ENCODE peak calls at places on chromosomes 12 and 14, in six cellular contexts. K is ascending aorta, S is heart left ventricle, A is cardiac muscle cell, E is mammary epithelial cell, M is fibroblast of lung. H is an unnamed sample.

GRCh38 chr14:55359307-55359706 is 52.3 kb downstream of the ATG14 start:
- DNase-seq in M (no peak), K (no peak), S (no peak), A (no peak), E (no peak), H (no peak)

GRCh38 chr12:6962285-6963015 is 8.0 kb downstream of the PHB2 start:
- DNase-seq in K (no peak), E (no peak), S (no peak), M (no peak), A (peak), H (no peak)

GRCh38 chr12:108823804-108824203 is 33.6 kb downstream of the SSH1 start:
- DNase-seq in M (no peak), S (no peak), E (no peak), K (no peak), A (no peak), H (no peak)

GRCh38 chr14:71143391-71144290 is 236.4 kb downstream of the PCNX1 start:
- DNase-seq in M (peak), S (no peak), E (peak), A (no peak), K (no peak), H (peak)

GRCh38 chr14:52391866-52392600 is 77.9 kb downstream of the PTGER2 start:
- DNase-seq in A (no peak), S (no peak), E (peak), M (peak), K (no peak), H (peak)

GRCh38 chr14:101252443-101253214 is 308.7 kb upstream of the DIO3 start:
- DNase-seq in E (no peak), K (no peak), A (no peak), M (no peak), S (no peak), H (no peak)

GRCh38 chr14:67566908-67567307 is 33.2 kb downstream of the PIGH start:
- DNase-seq in K (no peak), A (no peak), M (no peak), S (no peak), E (no peak), H (no peak)

GRCh38 chr14:100076630-100077029 is 11.4 kb downstream of the EVL start:
- DNase-seq in S (peak), K (no peak), M (peak), A (no peak), E (peak), H (peak)

GRCh38 chr14:58794993-58795762 is 157.4 kb downstream of the DACT1 start:
- DNase-seq in K (no peak), S (no peak), A (no peak), M (no peak), E (no peak), H (no peak)

GRCh38 chr12:19759229-19759628 is 319.9 kb downstream of the AEBP2 start:
- DNase-seq in S (no peak), A (no peak), E (peak), M (peak), K (no peak), H (peak)

GRCh38 chr14:72699852-72700257 is 194.0 kb downstream of the DPF3 start:
- DNase-seq in S (no peak), K (peak), A (no peak), E (peak), M (peak), H (no peak)

DNA sequence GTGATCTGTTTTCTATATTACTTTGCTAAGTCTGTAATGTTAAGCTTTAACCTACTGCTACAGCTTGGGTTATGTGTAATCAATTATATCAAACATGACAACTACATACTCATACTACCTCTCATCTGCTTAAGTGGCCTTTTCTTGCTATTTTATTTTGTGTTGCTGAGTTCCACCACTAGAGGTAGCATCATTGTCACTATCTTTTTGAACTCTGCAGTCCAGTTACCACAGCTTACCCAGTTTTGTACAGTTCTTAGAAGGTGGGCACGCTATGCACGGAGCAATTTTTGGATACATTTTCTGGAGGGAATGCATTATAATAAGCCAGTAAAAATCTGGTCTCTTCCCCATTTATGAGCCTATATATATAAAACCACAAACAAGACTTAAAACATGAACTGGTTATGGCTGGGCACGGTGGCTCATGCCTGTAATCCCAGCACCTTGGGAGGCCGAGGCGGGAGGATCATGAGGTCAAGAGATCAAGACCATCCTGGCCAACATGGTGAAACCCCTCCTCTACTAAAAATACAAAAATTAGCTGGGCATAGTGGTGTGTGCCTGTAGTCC is 48.5 kb downstream of the SAV1 start:
- DNase-seq in M (peak), E (peak), A (peak), K (no peak), S (no peak), H (peak)
- TF ChIP-seq CTCF in M (peak), E (peak), A (peak), K (peak), S (peak), H (peak)

GRCh38 chr12:11907625-11908024 is 163.1 kb upstream of the BCL2L14 start:
- DNase-seq in A (no peak), K (no peak), S (no peak), E (no peak), M (no peak), H (no peak)
- H3K27ac ChIP-seq in A (no peak), K (no peak), S (no peak), E (no peak), M (no peak), H (no peak)

DNA sequence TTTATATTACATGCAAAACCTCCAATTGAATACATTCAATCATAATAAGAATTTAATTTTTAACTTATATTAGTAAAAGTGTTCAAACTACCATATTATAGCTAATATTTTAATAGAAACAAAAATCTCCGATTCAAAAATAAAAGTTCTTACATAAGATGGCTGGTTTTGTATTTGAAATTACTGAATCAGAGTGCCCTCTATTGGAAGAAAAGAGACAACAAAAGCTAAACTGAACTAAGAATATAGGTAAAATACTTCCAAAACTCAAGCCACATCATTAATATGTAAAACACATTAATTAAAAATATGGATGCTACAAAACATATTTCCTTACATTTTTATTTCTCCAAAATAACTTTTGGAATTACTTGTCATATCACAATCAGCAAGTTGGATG is 120.3 kb downstream of the GARIN6 start:
- DNase-seq in M (peak), K (no peak), E (peak), A (peak), S (no peak), H (no peak)
- H3K4me3 ChIP-seq in M (no peak), K (peak), E (no peak), A (no peak), S (peak), H (no peak)

GRCh38 chr12:93128332-93128707 is 199.2 kb upstream of the EEA1 start:
- DNase-seq in A (no peak), E (no peak), S (peak), K (no peak), M (no peak), H (no peak)
- TF ChIP-seq CTCF in A (no peak), E (no peak), S (no peak), K (no peak), M (no peak), H (no peak)

GRCh38 chr14:94346841-94347240 is 23.7 kb upstream of the SERPINA6 start:
- DNase-seq in K (no peak), A (no peak), E (no peak), S (no peak), M (no peak), H (no peak)
- H3K27ac ChIP-seq in K (no peak), A (no peak), E (peak), S (no peak), M (no peak), H (no peak)

GRCh38 chr12:56086096-56086495 is 6.1 kb downstream of the ERBB3 start:
- DNase-seq in M (no peak), A (no peak), S (no peak), E (peak), K (no peak), H (no peak)
- H3K4me3 ChIP-seq in M (no peak), A (no peak), S (no peak), E (no peak), K (no peak), H (no peak)

DNA sequence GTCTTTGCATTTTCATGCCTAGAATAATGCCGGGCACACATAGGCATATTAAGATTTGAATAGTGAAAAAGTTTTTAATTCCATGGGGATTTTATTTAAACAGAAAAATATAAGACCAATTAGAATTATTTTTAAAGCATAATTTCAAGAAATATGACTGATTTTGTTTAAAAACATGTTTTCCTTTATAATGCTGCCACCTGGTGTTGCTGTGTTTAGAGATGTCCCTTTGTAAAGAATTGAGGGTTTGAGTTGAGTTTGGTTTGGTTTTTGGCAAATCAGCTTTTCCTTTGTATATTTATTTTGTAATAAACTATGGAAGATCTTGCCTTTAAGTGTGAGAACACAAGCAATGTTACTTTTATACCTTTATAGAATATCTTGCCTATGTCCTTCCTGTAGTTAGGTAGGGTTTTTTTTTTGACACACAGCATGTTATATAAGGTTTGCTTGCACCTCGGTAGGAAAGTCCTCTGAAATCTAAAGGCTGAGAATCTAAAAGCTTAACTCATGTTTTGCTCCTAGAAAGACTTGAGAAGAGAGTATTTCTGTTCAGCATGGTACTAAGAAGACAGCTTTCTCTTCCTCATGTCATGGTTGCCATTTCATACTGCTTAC is 31.4 kb upstream of the SNAPC1 start:
- DNase-seq in M (no peak), S (no peak), K (no peak), A (no peak), E (no peak), H (no peak)
- TF ChIP-seq CTCF in M (peak), S (no peak), K (peak), A (peak), E (peak), H (peak)

GRCh38 chr12:50201987-50202521 is 34.9 kb upstream of the CERS5 start:
- DNase-seq in K (no peak), E (peak), M (peak), S (no peak), A (no peak), H (peak)
- H3K27ac ChIP-seq in K (no peak), E (peak), M (peak), S (no peak), A (no peak), H (peak)

GRCh38 chr12:65882504-65882903 is 58.2 kb downstream of the HMGA2 start:
- DNase-seq in K (no peak), E (no peak), S (no peak), A (no peak), M (no peak), H (no peak)
- H3K4me3 ChIP-seq in K (peak), E (no peak), S (peak), A (no peak), M (peak), H (no peak)

H was measured in brain microvascular endothelial cell.